ENCODE peak calls at places on chromosome 19, in five cellular contexts. A is GM12891, D is SK-N-SH, Z is K562, T is H1. M is an unnamed sample.

GRCh38 chr19:34475026-34475974 is 6.3 kb upstream of the WTIP start:
- DNase-seq in A (no peak), D (no peak), Z (no peak), T (no peak), M (no peak)

GRCh38 chr19:50981587-50982146 is 2.0 kb downstream of the KLK7 start:
- DNase-seq in A (no peak), D (no peak), Z (no peak), T (no peak), M (no peak)

GRCh38 chr19:42154471-42155323 is 22.5 kb upstream of the POU2F2 start:
- DNase-seq in A (no peak), D (peak; percentile 41), Z (no peak), T (no peak), M (no peak)

GRCh38 chr19:45681391-45682015 is 10.2 kb downstream of the SNRPD2 start:
- DNase-seq in A (peak; percentile 82), D (peak; percentile 91), Z (peak; percentile 82), T (peak; percentile 95), M (peak; percentile 85)

GRCh38 chr19:16117594-16118033 is 5.9 kb downstream of the RAB8A start:
- DNase-seq in A (no peak), D (no peak), Z (no peak), T (no peak), M (no peak)

GRCh38 chr19:21508198-21508597 is 2.8 kb downstream of the ZNF429 start:
- DNase-seq in A (no peak), D (no peak), Z (no peak), T (no peak), M (no peak)

GRCh38 chr19:48818234-48818823 is 7.5 kb upstream of the BCAT2 start:
- DNase-seq in A (no peak), D (no peak), Z (no peak), T (no peak), M (no peak)

GRCh38 chr19:52541608-52542007 is 14.1 kb downstream of the ZNF808 start:
- DNase-seq in A (no peak), D (no peak), Z (no peak), T (no peak), M (no peak)

GRCh38 chr19:33291623-33292534 is 10.5 kb downstream of the CEBPA start:
- DNase-seq in A (no peak), D (no peak), Z (no peak), T (no peak), M (no peak)

GRCh38 chr19:33294058-33294798 is 8.1 kb downstream of the CEBPA start:
- DNase-seq in A (no peak), D (no peak), Z (no peak), T (no peak), M (no peak)

GRCh38 chr19:33292595-33293254 is 9.6 kb downstream of the CEBPA start:
- DNase-seq in A (no peak), D (no peak), Z (no peak), T (no peak), M (no peak)

GRCh38 chr19:33290956-33291622 is 11.2 kb downstream of the CEBPA start:
- DNase-seq in A (no peak), D (no peak), Z (no peak), T (no peak), M (no peak)

DNA sequence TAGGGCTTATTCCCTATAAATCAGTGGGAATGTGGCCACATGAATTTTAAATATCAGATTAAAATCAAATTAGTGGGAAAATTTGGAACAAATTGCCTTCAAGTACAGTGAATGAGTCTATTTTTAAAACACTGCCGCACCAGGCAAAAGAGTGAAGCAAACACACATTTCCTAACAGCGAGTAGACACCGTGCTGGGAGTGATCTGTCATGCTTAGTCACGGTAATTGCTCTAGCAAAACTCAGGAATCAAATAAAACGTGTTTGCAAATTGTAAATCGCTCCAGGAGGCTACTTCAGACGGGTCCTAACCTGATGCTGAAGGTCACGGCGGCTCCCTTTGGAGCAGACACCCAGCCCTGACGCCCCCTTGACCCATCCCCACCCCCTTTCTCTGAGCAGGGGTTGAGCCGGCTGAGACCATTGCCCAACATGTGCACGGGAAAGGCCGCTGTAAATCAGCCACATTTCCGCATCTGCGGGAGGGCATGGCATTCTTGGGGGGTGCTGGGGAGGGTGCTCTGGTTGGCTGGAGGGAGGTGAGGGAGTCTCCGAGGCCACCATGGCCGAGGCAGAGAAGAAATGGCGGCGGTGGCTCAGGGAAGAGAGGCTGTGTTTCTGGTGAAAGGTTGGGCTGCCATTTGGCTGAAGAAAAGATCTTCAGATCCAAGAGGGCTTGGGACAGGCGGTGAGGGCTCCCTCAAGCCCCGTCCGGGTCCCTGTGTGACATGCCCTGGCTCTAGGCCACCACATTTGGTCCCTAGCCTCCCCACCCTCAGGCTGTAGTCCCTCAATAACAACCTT is 8.9 kb downstream of the CEBPA start:
- DNase-seq in A (no peak), D (no peak), Z (no peak), T (no peak), M (no peak)
- TF ChIP-seq TAF1 in A (no peak), D (no peak), Z (no peak), T (no peak), M (no peak)

GRCh38 chr19:2949939-2950285 is 5.1 kb upstream of the ZNF77 start:
- DNase-seq in A (no peak), D (peak; percentile 72), Z (peak; percentile 70), T (no peak), M (no peak)

GRCh38 chr19:2957160-2957559 is 12.4 kb upstream of the ZNF77 start:
- DNase-seq in A (no peak), D (no peak), Z (no peak), T (no peak), M (no peak)

GRCh38 chr19:2950286-2951124 is 5.7 kb upstream of the ZNF77 start:
- DNase-seq in A (peak; percentile 95), D (peak; percentile 94), Z (peak; percentile 98), T (peak; percentile 100), M (peak; percentile 98)

DNA sequence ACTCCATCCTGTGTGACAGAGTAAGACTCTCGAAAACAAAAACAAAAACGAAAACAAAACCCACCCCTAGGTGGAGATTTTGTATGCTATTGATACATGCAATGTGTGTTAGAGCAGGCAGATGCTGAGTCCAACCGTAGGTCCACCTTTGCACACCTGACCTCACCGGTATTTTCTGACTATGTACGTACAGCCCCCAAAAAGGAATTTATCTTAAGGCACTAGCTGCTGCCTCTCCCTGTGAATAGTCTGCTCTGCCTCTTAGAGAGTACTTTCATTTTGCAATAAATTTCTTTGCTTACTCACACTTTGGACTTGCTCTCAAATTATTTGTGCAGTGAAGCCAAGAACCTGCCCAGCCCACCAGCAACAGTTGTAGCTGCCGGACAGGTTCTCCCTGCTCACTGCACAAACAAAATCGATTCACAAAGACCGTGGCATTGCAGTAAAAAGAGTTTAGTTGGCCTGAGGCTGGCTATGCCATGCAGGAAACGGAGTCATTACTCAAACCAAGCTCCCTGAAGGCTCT is 8.2 kb upstream of the ZNF77 start:
- DNase-seq in A (no peak), D (no peak), Z (no peak), T (no peak), M (no peak)
- TF ChIP-seq POLR2AphosphoS5 in A (no peak), D (no peak), Z (no peak), T (no peak), M (no peak)

DNA sequence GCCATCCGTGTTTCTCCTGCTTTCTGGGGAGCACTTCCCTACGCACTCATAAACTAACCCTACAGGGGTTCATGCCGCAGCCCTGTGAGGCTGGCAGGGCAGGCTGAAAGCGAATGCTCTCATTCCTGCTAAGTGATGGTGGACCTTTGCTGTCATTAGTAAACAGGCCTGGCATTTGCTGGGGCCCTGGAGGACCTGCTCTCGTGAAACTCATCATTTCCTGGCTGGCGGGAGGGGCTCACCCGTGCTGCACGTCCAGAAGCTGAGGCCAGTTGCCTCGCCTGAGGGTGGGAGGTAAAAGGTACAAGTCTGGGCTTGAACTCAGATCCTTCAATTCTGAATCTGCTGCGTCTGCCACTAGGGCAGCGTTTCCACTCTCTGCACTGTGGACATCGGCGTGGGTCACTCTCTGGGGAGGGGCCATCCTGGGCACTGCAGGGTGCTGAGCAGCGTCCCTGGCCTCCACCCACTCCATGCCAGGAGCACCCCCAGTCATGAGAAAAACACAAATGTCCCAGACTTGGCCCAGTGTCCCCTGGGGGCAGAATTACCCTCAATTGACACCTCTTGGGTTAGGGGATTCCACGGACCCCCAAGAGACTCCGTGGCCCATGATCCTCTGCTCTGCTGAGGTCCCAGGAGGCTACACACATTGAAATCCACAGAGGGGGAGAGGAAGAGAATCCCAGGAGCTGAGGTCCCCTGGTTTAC is 7.0 kb downstream of the MOB3A start:
- DNase-seq in A (no peak), D (peak; percentile 67), Z (no peak), T (no peak), M (no peak)
- TF ChIP-seq TAF1 in A (peak; percentile 31), D (no peak), Z (no peak), T (no peak), M (no peak)

DNA sequence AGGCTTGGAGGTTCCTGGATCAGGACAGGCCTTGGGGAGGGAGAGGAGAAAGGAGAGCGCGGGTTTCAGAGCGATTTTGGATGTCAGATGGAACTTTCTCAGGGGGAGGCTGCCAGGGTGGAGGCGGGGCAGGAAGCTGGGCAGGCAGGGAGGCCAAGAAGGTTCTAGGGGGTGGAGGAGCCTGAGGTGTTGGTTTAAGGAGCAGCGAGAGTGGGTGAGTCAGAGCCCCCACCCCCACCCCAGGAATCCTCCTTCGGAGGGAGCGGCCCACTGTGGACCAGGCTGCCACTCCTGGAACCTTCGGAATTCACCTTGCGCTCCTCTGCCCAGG is 15.9 kb upstream of the NOP53 start:
- DNase-seq in A (no peak), D (no peak), Z (peak; percentile 81), T (peak; percentile 57), M (no peak)
- TF ChIP-seq POLR2AphosphoS5 in A (no peak), D (no peak), Z (no peak), T (no peak), M (no peak)

M was measured in GM12892.